ENCODE peak calls at places on chromosomes 13 and 19, in nine cellular contexts. One of them, this sample, is unnamed.

GRCh38 chr19:31502536-31503170 is 153.4 kb upstream of the TSHZ3 start:
- DNase-seq in Caco-2: no peak
- DNase-seq in foreskin fibroblast: no peak
- DNase-seq in breast epithelium: no peak
- DNase-seq in ascending aorta: peak
- DNase-seq in Peyer's patch: no peak
- DNase-seq in mammary epithelial cell: no peak
- DNase-seq in GM12865: no peak
- DNase-seq in uterus: no peak
- DNase-seq in this sample: no peak

GRCh38 chr13:109985871-109986270 is 199.5 kb upstream of the IRS2 start:
- DNase-seq in ascending aorta: no peak
- DNase-seq in foreskin fibroblast: peak
- DNase-seq in Caco-2: no peak
- DNase-seq in breast epithelium: no peak
- DNase-seq in Peyer's patch: no peak
- DNase-seq in GM12865: no peak
- DNase-seq in uterus: no peak
- DNase-seq in mammary epithelial cell: no peak
- DNase-seq in this sample: no peak

GRCh38 chr13:71624641-71625040 is 242.4 kb downstream of the DACH1 start:
- DNase-seq in mammary epithelial cell: no peak
- DNase-seq in uterus: no peak
- DNase-seq in GM12865: no peak
- DNase-seq in ascending aorta: no peak
- DNase-seq in foreskin fibroblast: no peak
- DNase-seq in breast epithelium: no peak
- DNase-seq in Caco-2: no peak
- DNase-seq in Peyer's patch: no peak
- DNase-seq in this sample: no peak

GRCh38 chr13:30908416-30908980 is 2.4 kb downstream of the MEDAG start:
- DNase-seq in Caco-2: no peak
- DNase-seq in mammary epithelial cell: no peak
- DNase-seq in uterus: peak
- DNase-seq in ascending aorta: peak
- DNase-seq in foreskin fibroblast: no peak
- DNase-seq in GM12865: no peak
- DNase-seq in breast epithelium: no peak
- DNase-seq in Peyer's patch: no peak
- DNase-seq in this sample: no peak

GRCh38 chr13:22110368-22110767 is 439.5 kb downstream of the FGF9 start:
- DNase-seq in GM12865: no peak
- DNase-seq in mammary epithelial cell: no peak
- DNase-seq in ascending aorta: peak
- DNase-seq in foreskin fibroblast: no peak
- DNase-seq in Peyer's patch: no peak
- DNase-seq in breast epithelium: no peak
- DNase-seq in uterus: no peak
- DNase-seq in Caco-2: no peak
- DNase-seq in this sample: no peak

GRCh38 chr19:36152061-36152885 is at the start of gene COX7A1:
- DNase-seq in foreskin fibroblast: peak
- DNase-seq in Caco-2: no peak
- DNase-seq in GM12865: no peak
- DNase-seq in breast epithelium: peak
- DNase-seq in uterus: peak
- DNase-seq in ascending aorta: peak
- DNase-seq in mammary epithelial cell: no peak
- DNase-seq in Peyer's patch: no peak
- DNase-seq in this sample: no peak

GRCh38 chr13:52767949-52768516 is 28.4 kb upstream of the CNMD start:
- DNase-seq in mammary epithelial cell: no peak
- DNase-seq in breast epithelium: no peak
- DNase-seq in Peyer's patch: no peak
- DNase-seq in GM12865: no peak
- DNase-seq in uterus: no peak
- DNase-seq in ascending aorta: no peak
- DNase-seq in Caco-2: no peak
- DNase-seq in foreskin fibroblast: no peak
- DNase-seq in this sample: no peak

GRCh38 chr13:111153977-111154332 is 38.8 kb downstream of the ARHGEF7 start:
- DNase-seq in uterus: no peak
- DNase-seq in mammary epithelial cell: no peak
- DNase-seq in GM12865: no peak
- DNase-seq in foreskin fibroblast: peak
- DNase-seq in Caco-2: no peak
- DNase-seq in ascending aorta: peak
- DNase-seq in Peyer's patch: peak
- DNase-seq in breast epithelium: no peak
- DNase-seq in this sample: no peak

GRCh38 chr19:45576682-45577081 is 7.9 kb downstream of the OPA3 start:
- DNase-seq in uterus: no peak
- DNase-seq in GM12865: no peak
- DNase-seq in mammary epithelial cell: no peak
- DNase-seq in breast epithelium: no peak
- DNase-seq in ascending aorta: no peak
- DNase-seq in Peyer's patch: no peak
- DNase-seq in foreskin fibroblast: no peak
- DNase-seq in Caco-2: no peak
- DNase-seq in this sample: no peak

GRCh38 chr19:53294786-53295441 is 27.4 kb upstream of the VN1R4 start:
- DNase-seq in mammary epithelial cell: peak
- DNase-seq in breast epithelium: no peak
- DNase-seq in Peyer's patch: no peak
- DNase-seq in uterus: no peak
- DNase-seq in foreskin fibroblast: peak
- DNase-seq in Caco-2: no peak
- DNase-seq in GM12865: no peak
- DNase-seq in ascending aorta: no peak
- DNase-seq in this sample: no peak

GRCh38 chr19:40423938-40424337 is 1.9 kb downstream of the SERTAD1 start:
- DNase-seq in GM12865: no peak
- DNase-seq in Caco-2: no peak
- DNase-seq in mammary epithelial cell: no peak
- DNase-seq in Peyer's patch: no peak
- DNase-seq in foreskin fibroblast: no peak
- DNase-seq in breast epithelium: no peak
- DNase-seq in ascending aorta: no peak
- DNase-seq in uterus: no peak
- DNase-seq in this sample: no peak

GRCh38 chr19:40236366-40236765 is 9.9 kb upstream of the CCNP start:
- DNase-seq in foreskin fibroblast: no peak
- DNase-seq in mammary epithelial cell: no peak
- DNase-seq in uterus: no peak
- DNase-seq in Peyer's patch: no peak
- DNase-seq in breast epithelium: no peak
- DNase-seq in Caco-2: no peak
- DNase-seq in GM12865: no peak
- DNase-seq in ascending aorta: no peak
- DNase-seq in this sample: no peak

GRCh38 chr19:18610556-18611326 is 1.9 kb upstream of the TMEM59L start:
- DNase-seq in foreskin fibroblast: no peak
- DNase-seq in uterus: no peak
- DNase-seq in Caco-2: no peak
- DNase-seq in ascending aorta: no peak
- DNase-seq in Peyer's patch: no peak
- DNase-seq in GM12865: no peak
- DNase-seq in mammary epithelial cell: no peak
- DNase-seq in breast epithelium: no peak
- DNase-seq in this sample: no peak

GRCh38 chr19:18932216-18932841 is 8.7 kb downstream of the HOMER3 start:
- DNase-seq in ascending aorta: peak
- DNase-seq in Caco-2: peak
- DNase-seq in breast epithelium: no peak
- DNase-seq in uterus: peak
- DNase-seq in mammary epithelial cell: no peak
- DNase-seq in GM12865: peak
- DNase-seq in foreskin fibroblast: peak
- DNase-seq in Peyer's patch: peak
- DNase-seq in this sample: no peak

GRCh38 chr19:10306327-10306726 is 3.3 kb downstream of the ZGLP1 start:
- DNase-seq in Caco-2: no peak
- DNase-seq in ascending aorta: no peak
- DNase-seq in foreskin fibroblast: no peak
- DNase-seq in breast epithelium: no peak
- DNase-seq in uterus: no peak
- DNase-seq in Peyer's patch: no peak
- DNase-seq in GM12865: no peak
- DNase-seq in mammary epithelial cell: no peak
- DNase-seq in this sample: no peak

GRCh38 chr19:50415661-50416033 is 3.1 kb upstream of the SPIB start:
- DNase-seq in Peyer's patch: peak
- DNase-seq in Caco-2: no peak
- DNase-seq in foreskin fibroblast: no peak
- DNase-seq in breast epithelium: no peak
- DNase-seq in ascending aorta: no peak
- DNase-seq in mammary epithelial cell: no peak
- DNase-seq in uterus: no peak
- DNase-seq in GM12865: peak
- DNase-seq in this sample: no peak

GRCh38 chr19:4036576-4037300 is 29.2 kb downstream of the PIAS4 start:
- DNase-seq in Caco-2: no peak
- DNase-seq in uterus: no peak
- DNase-seq in mammary epithelial cell: no peak
- DNase-seq in Peyer's patch: no peak
- DNase-seq in breast epithelium: no peak
- DNase-seq in ascending aorta: no peak
- DNase-seq in foreskin fibroblast: no peak
- DNase-seq in GM12865: no peak
- DNase-seq in this sample: no peak

DNA sequence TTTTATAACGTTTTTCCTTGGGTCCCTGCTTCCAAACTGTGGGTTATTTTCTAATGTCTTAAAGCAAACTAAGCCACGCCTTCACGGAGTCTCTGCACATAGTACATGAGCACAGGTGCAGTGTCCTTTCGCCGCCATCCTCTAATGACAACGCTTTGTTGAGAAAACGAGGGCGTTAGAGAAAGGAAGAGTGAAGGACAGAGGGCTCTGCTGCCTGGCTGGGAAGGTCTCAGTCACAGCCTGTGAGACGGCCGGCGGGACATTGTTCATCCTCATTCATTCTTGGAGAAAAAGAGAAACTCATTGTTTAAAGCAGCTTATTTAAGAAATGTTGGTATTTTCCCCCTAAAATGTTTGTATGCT is 9.5 kb downstream of the IL17D start:
- DNase-seq in breast epithelium: no peak
- DNase-seq in Caco-2: no peak
- DNase-seq in uterus: no peak
- DNase-seq in GM12865: no peak
- DNase-seq in Peyer's patch: no peak
- DNase-seq in foreskin fibroblast: peak
- DNase-seq in ascending aorta: no peak
- DNase-seq in mammary epithelial cell: no peak
- DNase-seq in this sample: no peak
- H3K4me3 ChIP-seq in breast epithelium: peak
- H3K4me3 ChIP-seq in Caco-2: no peak
- H3K4me3 ChIP-seq in uterus: peak
- H3K4me3 ChIP-seq in GM12865: no peak
- H3K4me3 ChIP-seq in Peyer's patch: no peak
- H3K4me3 ChIP-seq in foreskin fibroblast: peak
- H3K4me3 ChIP-seq in ascending aorta: peak
- H3K4me3 ChIP-seq in mammary epithelial cell: no peak
- H3K4me3 ChIP-seq in this sample: peak

GRCh38 chr13:49495783-49496762 is at the start of gene PHF11:
- DNase-seq in ascending aorta: peak
- DNase-seq in Peyer's patch: peak
- DNase-seq in foreskin fibroblast: peak
- DNase-seq in uterus: peak
- DNase-seq in breast epithelium: peak
- DNase-seq in GM12865: peak
- DNase-seq in mammary epithelial cell: peak
- DNase-seq in Caco-2: peak
- DNase-seq in this sample: no peak
- TF ChIP-seq CTCF in ascending aorta: no peak
- TF ChIP-seq CTCF in Peyer's patch: no peak
- TF ChIP-seq CTCF in foreskin fibroblast: no peak
- TF ChIP-seq CTCF in uterus: peak
- TF ChIP-seq CTCF in breast epithelium: no peak
- TF ChIP-seq CTCF in GM12865: peak
- TF ChIP-seq CTCF in mammary epithelial cell: peak
- TF ChIP-seq CTCF in Caco-2: no peak
- TF ChIP-seq CTCF in this sample: peak

DNA sequence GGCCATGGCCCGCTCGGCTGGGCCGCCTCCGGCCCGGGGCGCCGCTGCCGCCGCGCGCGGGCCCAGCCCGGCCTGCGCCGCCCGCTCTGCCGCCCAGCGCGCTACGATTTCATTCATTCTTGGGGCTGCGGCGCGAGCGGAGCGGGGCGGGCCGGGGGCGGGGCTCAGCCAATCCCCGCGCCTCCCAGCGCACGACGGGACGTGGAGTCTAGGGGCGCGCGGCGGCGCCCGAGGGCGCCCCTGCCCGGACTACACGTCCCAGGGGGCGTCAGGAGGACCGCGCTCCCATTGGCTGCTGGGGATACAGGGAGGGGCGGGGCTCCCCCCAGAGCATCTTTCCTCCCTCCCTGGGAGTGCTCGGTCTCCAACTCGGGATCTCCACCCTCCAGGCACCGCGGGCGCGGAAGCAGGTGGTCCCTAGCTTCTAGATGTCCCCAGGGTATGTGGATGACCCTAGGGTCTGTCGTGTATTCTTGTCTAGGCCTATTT is 5.6 kb upstream of the DPF1 start:
- DNase-seq in Caco-2: peak
- DNase-seq in ascending aorta: peak
- DNase-seq in GM12865: peak
- DNase-seq in breast epithelium: no peak
- DNase-seq in uterus: peak
- DNase-seq in Peyer's patch: peak
- DNase-seq in foreskin fibroblast: peak
- DNase-seq in mammary epithelial cell: peak
- DNase-seq in this sample: peak
- H3K4me3 ChIP-seq in Caco-2: peak
- H3K4me3 ChIP-seq in ascending aorta: no peak
- H3K4me3 ChIP-seq in GM12865: no peak
- H3K4me3 ChIP-seq in breast epithelium: no peak
- H3K4me3 ChIP-seq in uterus: no peak
- H3K4me3 ChIP-seq in Peyer's patch: no peak
- H3K4me3 ChIP-seq in foreskin fibroblast: no peak
- H3K4me3 ChIP-seq in mammary epithelial cell: no peak
- H3K4me3 ChIP-seq in this sample: peak

DNA sequence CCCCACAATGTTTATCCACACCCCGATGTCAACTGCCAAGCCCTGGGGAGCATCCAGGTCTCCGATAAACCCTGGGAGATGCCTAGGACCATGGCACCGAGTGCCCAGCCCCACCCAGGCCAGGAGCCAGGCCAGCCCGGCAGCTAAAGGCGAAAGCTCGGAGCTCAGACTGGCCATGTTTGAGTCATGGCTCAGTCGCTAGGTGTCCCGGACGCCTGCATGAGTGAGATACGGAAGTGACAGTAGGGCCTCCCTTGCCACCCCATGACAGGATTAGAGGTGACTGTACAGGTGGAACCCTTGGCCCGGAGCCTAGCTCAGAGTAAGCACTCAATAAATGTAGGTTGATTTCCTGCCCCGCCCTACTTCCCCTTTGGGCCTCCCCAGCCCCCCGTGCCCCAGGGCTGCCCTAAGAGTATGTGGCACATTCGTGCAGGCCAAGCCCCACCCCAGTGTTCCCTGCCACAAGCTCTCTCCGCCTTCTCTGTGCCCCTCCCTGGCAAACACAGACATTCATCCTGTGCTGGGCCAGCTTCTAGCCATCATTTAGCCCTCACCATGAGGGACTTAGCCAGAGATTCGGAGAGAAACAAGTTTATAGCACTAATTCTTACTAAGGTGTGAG is 5.8 kb upstream of the TPM4 start:
- DNase-seq in uterus: no peak
- DNase-seq in ascending aorta: peak
- DNase-seq in Peyer's patch: peak
- DNase-seq in GM12865: peak
- DNase-seq in breast epithelium: peak
- DNase-seq in Caco-2: no peak
- DNase-seq in mammary epithelial cell: peak
- DNase-seq in foreskin fibroblast: peak
- DNase-seq in this sample: no peak
- TF ChIP-seq CTCF in uterus: no peak
- TF ChIP-seq CTCF in ascending aorta: no peak
- TF ChIP-seq CTCF in Peyer's patch: no peak
- TF ChIP-seq CTCF in GM12865: no peak
- TF ChIP-seq CTCF in breast epithelium: no peak
- TF ChIP-seq CTCF in Caco-2: no peak
- TF ChIP-seq CTCF in mammary epithelial cell: peak
- TF ChIP-seq CTCF in foreskin fibroblast: no peak
- TF ChIP-seq CTCF in this sample: no peak

This sample was measured in AG09309.